ENCODE peak calls at places on chromosomes 1 and 21, in eight cellular contexts. G is fibroblast of lung; W is IMR-90; T is CD8-positive, alpha-beta memory T cell; V is breast epithelium; O is heart left ventricle; C is colonic mucosa; B is left ventricle myocardium inferior. U is an unnamed sample. For H3K4me1 and H3K27me3, the result is how much of the 10 kb centered on the place peaks cover.

GRCh38 chr1:41806472-41807155 is 112.1 kb downstream of the HIVEP3 start:
- DNase-seq in W (no peak), G (no peak), B (no peak), V (no peak), O (no peak), T (no peak), C (no peak), U (no peak)

GRCh38 chr1:226309398-226310122 is 596 bp upstream of the LIN9 start:
- DNase-seq in W (no peak), G (peak), V (no peak), C (peak), O (peak), B (peak), T (no peak), U (no peak)

GRCh38 chr21:44354001-44354405 is 582 bp downstream of the TRPM2 start:
- DNase-seq in B (no peak), G (no peak), C (no peak), O (no peak), W (no peak), T (no peak), V (no peak), U (no peak)

GRCh38 chr21:17901458-17902092 is 82.4 kb upstream of the C21orf91 start:
- DNase-seq in T (no peak), O (no peak), G (peak), B (no peak), V (no peak), C (no peak), W (peak), U (no peak)

GRCh38 chr1:100362821-100363466 is 10.6 kb downstream of the CDC14A start:
- DNase-seq in B (no peak), V (no peak), C (no peak), G (peak), W (no peak), O (no peak), T (peak), U (peak)

GRCh38 chr1:179883040-179883501 is 986 bp downstream of the TOR1AIP1 start:
- DNase-seq in W (no peak), O (no peak), V (no peak), C (no peak), B (no peak), G (no peak), T (peak), U (no peak)

GRCh38 chr1:44785027-44785376 is 3.0 kb downstream of the BEST4 start:
- DNase-seq in V (no peak), O (no peak), T (no peak), W (no peak), C (no peak), G (no peak), B (no peak), U (peak)

GRCh38 chr1:75791022-75791421 is 5.0 kb downstream of the RABGGTB start:
- DNase-seq in O (no peak), V (no peak), B (no peak), T (no peak), C (no peak), W (peak), G (peak), U (no peak)

GRCh38 chr1:25795955-25796806 is 3.8 kb upstream of the SELENON start:
- DNase-seq in V (peak), W (no peak), O (no peak), C (no peak), G (no peak), B (no peak), T (peak), U (no peak)

GRCh38 chr1:203161703-203162102 is 13.9 kb downstream of the MYBPH start:
- DNase-seq in B (no peak), T (no peak), O (no peak), G (no peak), C (no peak), W (no peak), V (no peak), U (no peak)

GRCh38 chr1:152182431-152182830 is 23.4 kb upstream of the RPTN start:
- DNase-seq in V (no peak), O (no peak), G (peak), T (no peak), B (no peak), C (no peak), W (no peak), U (peak)

GRCh38 chr1:228842094-228842775 is 107.0 kb downstream of the RHOU start:
- DNase-seq in B (no peak), V (no peak), C (no peak), G (peak), O (no peak), T (no peak), W (peak), U (peak)

GRCh38 chr1:226364129-226364899 is 43.6 kb downstream of the PARP1 start:
- DNase-seq in V (no peak), O (peak), C (no peak), B (peak), G (peak), T (no peak), W (peak), U (no peak)

GRCh38 chr1:228457396-228458176 is 29.6 kb upstream of the RNF187 start:
- DNase-seq in B (peak), T (peak), G (peak), W (peak), O (peak), V (peak), C (peak), U (peak)

GRCh38 chr1:55124470-55124869 is 85.1 kb downstream of the PCSK9 start:
- DNase-seq in V (no peak), B (no peak), W (no peak), C (no peak), O (no peak), G (no peak), T (no peak), U (no peak)

GRCh38 chr1:177571076-177571475 is 398.8 kb downstream of the SEC16B start:
- DNase-seq in O (no peak), G (no peak), B (no peak), W (no peak), T (no peak), V (no peak), C (no peak), U (peak)

GRCh38 chr1:217062566-217062965 is 339.3 kb upstream of the ESRRG start:
- DNase-seq in V (no peak), W (no peak), T (no peak), O (no peak), C (no peak), B (no peak), G (no peak), U (no peak)

GRCh38 chr1:52727956-52728656 is 1.9 kb downstream of the ZYG11B start:
- DNase-seq in B (no peak), O (no peak), W (no peak), G (no peak), T (no peak), V (no peak), C (no peak), U (no peak)

GRCh38 chr21:26388731-26389231 is 184.3 kb downstream of the CYYR1 start:
- DNase-seq in G (peak), V (peak), C (no peak), W (peak), T (no peak), O (no peak), B (no peak), U (no peak)

GRCh38 chr1:27607239-27607804 is 3.4 kb upstream of the AHDC1 start:
- DNase-seq in O (no peak), W (no peak), C (no peak), V (no peak), B (no peak), T (no peak), G (no peak), U (peak)

GRCh38 chr1:72003092-72003491 is 279.2 kb downstream of the NEGR1 start:
- DNase-seq in G (no peak), B (no peak), T (no peak), V (no peak), W (no peak), O (no peak), C (no peak), U (no peak)

GRCh38 chr1:163265547-163265946 is 56.2 kb upstream of the NUF2 start:
- DNase-seq in W (no peak), B (no peak), O (no peak), T (no peak), G (no peak), V (no peak), C (no peak), U (no peak)

GRCh38 chr21:31901342-31901741 is 28.5 kb downstream of the HUNK start:
- DNase-seq in O (no peak), V (no peak), B (no peak), G (no peak), W (no peak), T (no peak), C (peak), U (no peak)

GRCh38 chr1:115299266-115299665 is 38.8 kb downstream of the NGF start:
- DNase-seq in C (no peak), O (no peak), V (no peak), B (no peak), T (no peak), G (peak), W (no peak), U (no peak)

GRCh38 chr1:183090386-183091006 is 67.3 kb downstream of the LAMC1 start:
- DNase-seq in V (no peak), C (peak), O (peak), W (peak), T (no peak), G (peak), B (peak), U (no peak)

GRCh38 chr1:182968151-182968741 is 15.3 kb upstream of the SHCBP1L start:
- DNase-seq in W (peak), T (no peak), B (no peak), O (no peak), G (peak), C (no peak), V (no peak), U (no peak)

GRCh38 chr1:206589206-206589605 is 23.1 kb downstream of the EIF2D start:
- DNase-seq in W (peak), G (peak), T (no peak), V (no peak), C (no peak), B (peak), O (peak), U (no peak)

GRCh38 chr1:151968058-151968457 is 25.6 kb downstream of the S100A10 start:
- DNase-seq in B (no peak), C (peak), V (no peak), T (no peak), O (peak), G (peak), W (peak), U (peak)

GRCh38 chr1:40132383-40133121 is 28.6 kb upstream of the RLF start:
- DNase-seq in T (no peak), C (no peak), V (no peak), W (no peak), O (no peak), G (peak), B (no peak), U (no peak)

GRCh38 chr1:21244154-21244553 is 46.1 kb downstream of the ECE1 start:
- DNase-seq in O (no peak), C (no peak), W (no peak), V (no peak), B (no peak), G (no peak), T (no peak), U (no peak)

GRCh38 chr1:201378804-201379203 is 1.3 kb upstream of the TNNT2 start:
- DNase-seq in W (no peak), V (no peak), C (no peak), O (peak), G (no peak), B (peak), T (no peak), U (no peak)

GRCh38 chr1:194903524-194903923 is 1704.7 kb downstream of the KCNT2 start:
- DNase-seq in O (no peak), T (no peak), B (no peak), G (no peak), W (no peak), C (no peak), V (no peak), U (no peak)

GRCh38 chr1:246566808-246567154 is 525 bp downstream of the CNST start:
- DNase-seq in T (peak), W (peak), G (peak), C (no peak), O (no peak), V (peak), B (no peak), U (no peak)
- H3K4me1 ChIP-seq in T (half or more), W (under half), G (under half), C (under half), O (half or more), V (under half), B (half or more), U (under half)

GRCh38 chr21:33686386-33686785 is 44.1 kb downstream of the ITSN1 start:
- DNase-seq in B (no peak), T (no peak), W (no peak), G (no peak), V (no peak), O (no peak), C (no peak), U (no peak)

GRCh38 chr21:33687634-33688033 is 45.3 kb downstream of the ITSN1 start:
- DNase-seq in C (no peak), B (no peak), G (no peak), V (no peak), T (no peak), W (peak), O (no peak), U (no peak)

GRCh38 chr21:33684068-33684467 is 41.8 kb downstream of the ITSN1 start:
- DNase-seq in V (no peak), T (no peak), B (no peak), C (no peak), W (no peak), O (no peak), G (no peak), U (no peak)

GRCh38 chr21:33684923-33685560 is 42.7 kb downstream of the ITSN1 start:
- DNase-seq in O (no peak), T (no peak), B (no peak), W (peak), G (peak), V (no peak), C (no peak), U (no peak)

DNA sequence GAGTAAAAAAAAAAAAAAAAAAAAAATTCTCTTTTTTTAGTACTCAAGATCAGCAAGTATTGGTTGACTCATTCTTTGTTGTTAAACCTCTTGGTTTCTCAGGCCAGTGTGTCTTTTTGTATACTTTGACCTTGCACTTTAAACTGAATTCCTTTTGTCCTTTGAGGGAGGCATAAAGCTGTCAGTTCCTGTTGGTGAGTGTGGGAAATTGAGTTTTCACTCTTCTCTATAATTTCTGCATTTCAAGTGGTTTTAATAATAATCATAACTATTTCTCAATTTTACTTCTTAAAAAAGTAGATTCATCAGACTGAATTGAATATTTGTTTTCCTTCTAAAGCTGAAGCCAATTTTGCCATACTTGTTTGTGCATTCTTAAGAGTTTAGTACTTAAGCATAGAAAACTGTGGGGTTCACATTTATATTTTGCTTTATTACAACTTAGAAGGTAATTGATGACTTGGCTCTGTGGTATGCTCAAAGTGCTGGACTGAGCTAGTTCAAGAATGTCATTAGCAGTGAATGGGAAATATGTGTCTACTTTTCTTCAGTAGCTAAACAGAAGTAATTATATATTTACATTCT is 43.4 kb downstream of the ITSN1 start:
- DNase-seq in G (peak), O (no peak), V (no peak), C (no peak), W (peak), B (no peak), T (no peak), U (no peak)
- H3K27ac ChIP-seq in G (no peak), O (no peak), V (no peak), C (no peak), W (no peak), B (peak), T (no peak), U (peak)

DNA sequence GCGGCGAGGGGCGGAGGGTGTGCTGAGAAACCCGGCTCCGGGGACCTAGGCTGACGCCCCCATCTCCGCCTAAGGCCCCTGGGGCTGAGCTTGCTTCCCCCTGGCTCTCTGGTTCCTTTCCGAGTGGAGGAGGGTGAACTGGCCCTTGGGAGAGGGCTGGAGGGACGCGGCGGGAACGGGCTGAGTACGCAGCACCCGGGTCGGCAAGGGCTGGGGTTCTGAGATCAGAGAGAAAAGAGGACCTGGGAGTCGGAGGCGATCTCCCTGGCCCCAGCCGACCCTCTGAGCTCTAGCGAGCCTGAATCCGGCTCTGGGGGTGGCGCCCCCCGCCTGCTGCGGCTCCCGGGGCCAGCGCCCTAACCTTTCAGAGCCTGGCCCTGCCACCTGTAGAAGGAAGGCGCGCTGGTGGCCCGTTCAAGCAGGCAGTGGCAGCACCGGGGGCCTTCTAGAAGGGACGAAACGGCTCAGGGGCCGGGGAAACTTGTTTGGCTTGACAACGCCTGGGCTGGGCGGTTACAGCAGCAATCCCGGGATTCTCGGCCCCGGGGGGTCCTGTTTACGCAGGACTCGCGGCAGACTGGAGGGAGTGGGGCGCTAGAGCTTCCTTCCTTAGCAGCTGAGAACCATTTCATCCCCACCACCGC is 270.9 kb downstream of the FOXD2 start:
- DNase-seq in V (no peak), O (no peak), W (no peak), C (peak), T (no peak), B (no peak), G (peak), U (peak)
- H3K27me3 ChIP-seq in V (half or more), O (half or more), W (half or more), C (under half), T (under half), B (half or more), G (under half), U (half or more)

GRCh38 chr1:1853593-1854257 is 37.2 kb downstream of the GNB1 start:
- DNase-seq in B (no peak), C (no peak), W (no peak), G (no peak), O (no peak), V (no peak), T (no peak), U (no peak)
- H3K4me1 ChIP-seq in B (half or more), C (under half), W (under half), G (under half), O (half or more), V (under half), T (under half), U (under half)

GRCh38 chr21:41396452-41397107 is 29.5 kb upstream of the MX1 start:
- DNase-seq in W (no peak), C (peak), T (no peak), G (no peak), O (no peak), V (peak), B (peak), U (peak)

GRCh38 chr21:41390043-41390639 is 28.3 kb downstream of the MX2 start:
- DNase-seq in V (no peak), T (no peak), C (no peak), G (no peak), W (no peak), B (no peak), O (no peak), U (peak)

GRCh38 chr21:41397416-41397815 is 28.6 kb upstream of the MX1 start:
- DNase-seq in W (no peak), O (no peak), V (no peak), C (no peak), T (no peak), B (no peak), G (no peak), U (peak)

GRCh38 chr21:41398251-41398650 is 27.8 kb upstream of the MX1 start:
- DNase-seq in G (no peak), V (no peak), C (no peak), O (no peak), W (no peak), B (no peak), T (no peak), U (no peak)

GRCh38 chr21:41393876-41394465 is 32.1 kb upstream of the MX1 start:
- DNase-seq in V (no peak), C (no peak), W (no peak), T (no peak), O (no peak), G (no peak), B (no peak), U (peak)
- H3K27ac ChIP-seq in V (no peak), C (no peak), W (no peak), T (no peak), O (no peak), G (no peak), B (no peak), U (no peak)

DNA sequence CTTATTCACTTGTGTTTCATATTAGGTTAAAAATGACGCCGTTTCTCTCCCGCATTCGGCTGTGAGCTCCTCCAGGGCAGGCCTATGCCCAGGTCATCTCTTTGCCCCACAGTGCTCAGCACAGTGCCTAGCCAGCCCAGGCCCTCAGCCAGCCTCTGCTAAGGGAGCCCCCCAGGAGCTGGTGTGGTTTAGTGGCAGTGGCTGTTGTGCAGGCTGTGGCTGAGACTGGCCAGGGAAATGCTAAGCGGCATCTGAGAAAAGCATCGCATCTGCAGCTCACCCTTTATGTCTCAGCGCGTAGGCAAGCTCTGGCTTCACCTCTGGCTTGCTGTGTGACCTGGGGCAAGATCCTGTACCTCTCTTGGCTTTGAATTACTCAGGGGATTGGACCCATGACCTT is 275.1 kb downstream of the TRABD2B start:
- DNase-seq in O (no peak), V (no peak), G (no peak), W (no peak), T (no peak), C (no peak), B (no peak), U (peak)
- H3K27me3 ChIP-seq in O (under half), V (under half), G (under half), W (under half), T (under half), C (under half), B (half or more), U (half or more)

GRCh38 chr1:1783320-1783719 is 5.0 kb upstream of the NADK start:
- DNase-seq in V (no peak), B (no peak), O (no peak), W (no peak), C (peak), G (no peak), T (no peak), U (peak)

GRCh38 chr1:1781526-1781903 is 3.2 kb upstream of the NADK start:
- DNase-seq in G (no peak), W (no peak), C (no peak), T (no peak), V (no peak), B (no peak), O (no peak), U (no peak)

GRCh38 chr1:1780598-1781525 is 2.6 kb upstream of the NADK start:
- DNase-seq in W (no peak), O (no peak), C (no peak), T (no peak), B (no peak), G (no peak), V (no peak), U (no peak)

GRCh38 chr1:1784933-1785332 is 6.7 kb upstream of the NADK start:
- DNase-seq in O (no peak), V (no peak), G (no peak), T (no peak), B (no peak), C (no peak), W (no peak), U (no peak)

GRCh38 chr1:1782399-1783221 is 4.3 kb upstream of the NADK start:
- DNase-seq in V (no peak), C (peak), W (peak), G (peak), B (peak), T (no peak), O (peak), U (peak)
- H3K4me1 ChIP-seq in V (under half), C (under half), W (under half), G (under half), B (half or more), T (half or more), O (half or more), U (under half)

U was measured in endodermal cell.